ENCODE peak calls at places on chromosome 4, in ten cellular contexts. One of them, this sample, is unnamed.
A peak's percentile ranks its signal among the peaks of the same experiment; 100 is the strongest.

GRCh38 chr4:31548823-31549222 is 828.7 kb downstream of the PCDH7 start:
- DNase-seq in germinal center: no peak
- DNase-seq in SK-N-SH: no peak
- DNase-seq in tibial artery: peak; percentile 10
- DNase-seq in T-helper 2 cell: no peak
- DNase-seq in dorsolateral prefrontal cortex: no peak
- DNase-seq in LHCN-M2: no peak
- DNase-seq in fibroblast of pulmonary artery: no peak
- DNase-seq in GM23338: no peak
- DNase-seq in ecto neural progenitor cell: no peak
- DNase-seq in this sample: no peak

GRCh38 chr4:156029691-156030090 is 76.0 kb upstream of the CTSO start:
- DNase-seq in germinal center: no peak
- DNase-seq in SK-N-SH: no peak
- DNase-seq in tibial artery: no peak
- DNase-seq in T-helper 2 cell: no peak
- DNase-seq in dorsolateral prefrontal cortex: no peak
- DNase-seq in LHCN-M2: no peak
- DNase-seq in fibroblast of pulmonary artery: no peak
- DNase-seq in GM23338: no peak
- DNase-seq in ecto neural progenitor cell: no peak
- DNase-seq in this sample: no peak

GRCh38 chr4:9924750-9925149 is 96.5 kb downstream of the SLC2A9 start:
- DNase-seq in germinal center: no peak
- DNase-seq in SK-N-SH: no peak
- DNase-seq in tibial artery: no peak
- DNase-seq in T-helper 2 cell: no peak
- DNase-seq in dorsolateral prefrontal cortex: no peak
- DNase-seq in LHCN-M2: no peak
- DNase-seq in fibroblast of pulmonary artery: peak; percentile 13
- DNase-seq in GM23338: no peak
- DNase-seq in ecto neural progenitor cell: no peak
- DNase-seq in this sample: no peak

GRCh38 chr4:187893418-187893817 is 102.2 kb upstream of the ZFP42 start:
- DNase-seq in germinal center: no peak
- DNase-seq in SK-N-SH: no peak
- DNase-seq in tibial artery: no peak
- DNase-seq in T-helper 2 cell: no peak
- DNase-seq in dorsolateral prefrontal cortex: no peak
- DNase-seq in LHCN-M2: no peak
- DNase-seq in fibroblast of pulmonary artery: no peak
- DNase-seq in GM23338: no peak
- DNase-seq in ecto neural progenitor cell: no peak
- DNase-seq in this sample: no peak

GRCh38 chr4:26238782-26239647 is 81.8 kb upstream of the RBPJ start:
- DNase-seq in germinal center: no peak
- DNase-seq in SK-N-SH: no peak
- DNase-seq in tibial artery: no peak
- DNase-seq in T-helper 2 cell: no peak
- DNase-seq in dorsolateral prefrontal cortex: no peak
- DNase-seq in LHCN-M2: peak; percentile 90
- DNase-seq in fibroblast of pulmonary artery: peak; percentile 41
- DNase-seq in GM23338: peak; percentile 36
- DNase-seq in ecto neural progenitor cell: peak; percentile 70
- DNase-seq in this sample: no peak

GRCh38 chr4:1708581-1708980 is 3.5 kb downstream of the SLBP start:
- DNase-seq in germinal center: no peak
- DNase-seq in SK-N-SH: no peak
- DNase-seq in tibial artery: no peak
- DNase-seq in T-helper 2 cell: no peak
- DNase-seq in dorsolateral prefrontal cortex: no peak
- DNase-seq in LHCN-M2: no peak
- DNase-seq in fibroblast of pulmonary artery: no peak
- DNase-seq in GM23338: no peak
- DNase-seq in ecto neural progenitor cell: no peak
- DNase-seq in this sample: no peak

GRCh38 chr4:130336585-130337217 is 1240.7 kb downstream of the C4orf33 start:
- DNase-seq in germinal center: no peak
- DNase-seq in SK-N-SH: peak; percentile 15
- DNase-seq in tibial artery: no peak
- DNase-seq in T-helper 2 cell: no peak
- DNase-seq in dorsolateral prefrontal cortex: no peak
- DNase-seq in LHCN-M2: peak; percentile 31
- DNase-seq in fibroblast of pulmonary artery: peak; percentile 41
- DNase-seq in GM23338: peak; percentile 47
- DNase-seq in ecto neural progenitor cell: no peak
- DNase-seq in this sample: no peak

GRCh38 chr4:106583567-106583966 is 215.0 kb upstream of the GIMD1 start:
- DNase-seq in germinal center: no peak
- DNase-seq in SK-N-SH: no peak
- DNase-seq in tibial artery: no peak
- DNase-seq in T-helper 2 cell: no peak
- DNase-seq in dorsolateral prefrontal cortex: no peak
- DNase-seq in LHCN-M2: peak; percentile 95
- DNase-seq in fibroblast of pulmonary artery: peak; percentile 95
- DNase-seq in GM23338: peak; percentile 5
- DNase-seq in ecto neural progenitor cell: no peak
- DNase-seq in this sample: no peak

GRCh38 chr4:179114615-179115014 is 1672.4 kb upstream of the AGA start:
- DNase-seq in germinal center: no peak
- DNase-seq in SK-N-SH: no peak
- DNase-seq in tibial artery: no peak
- DNase-seq in T-helper 2 cell: no peak
- DNase-seq in dorsolateral prefrontal cortex: no peak
- DNase-seq in LHCN-M2: no peak
- DNase-seq in fibroblast of pulmonary artery: no peak
- DNase-seq in GM23338: no peak
- DNase-seq in ecto neural progenitor cell: no peak
- DNase-seq in this sample: no peak

GRCh38 chr4:149999485-150000074 is 78.7 kb upstream of the DCLK2 start:
- DNase-seq in germinal center: peak; percentile 10
- DNase-seq in SK-N-SH: peak; percentile 34
- DNase-seq in tibial artery: no peak
- DNase-seq in T-helper 2 cell: peak; percentile 58
- DNase-seq in dorsolateral prefrontal cortex: peak; percentile 5
- DNase-seq in LHCN-M2: peak; percentile 70
- DNase-seq in fibroblast of pulmonary artery: peak; percentile 84
- DNase-seq in GM23338: peak; percentile 54
- DNase-seq in ecto neural progenitor cell: no peak
- DNase-seq in this sample: no peak

GRCh38 chr4:52407545-52407944 is 251.6 kb downstream of the USP46 start:
- DNase-seq in germinal center: no peak
- DNase-seq in SK-N-SH: no peak
- DNase-seq in tibial artery: no peak
- DNase-seq in T-helper 2 cell: no peak
- DNase-seq in dorsolateral prefrontal cortex: no peak
- DNase-seq in LHCN-M2: no peak
- DNase-seq in fibroblast of pulmonary artery: no peak
- DNase-seq in GM23338: no peak
- DNase-seq in ecto neural progenitor cell: no peak
- DNase-seq in this sample: no peak

GRCh38 chr4:8188743-8189550 is 10.1 kb upstream of the SH3TC1 start:
- DNase-seq in germinal center: no peak
- DNase-seq in SK-N-SH: no peak
- DNase-seq in tibial artery: peak; percentile 45
- DNase-seq in T-helper 2 cell: no peak
- DNase-seq in dorsolateral prefrontal cortex: peak; percentile 63
- DNase-seq in LHCN-M2: no peak
- DNase-seq in fibroblast of pulmonary artery: peak; percentile 29
- DNase-seq in GM23338: no peak
- DNase-seq in ecto neural progenitor cell: no peak
- DNase-seq in this sample: no peak

GRCh38 chr4:143558286-143558685 is 44.8 kb downstream of the SMARCA5 start:
- DNase-seq in germinal center: no peak
- DNase-seq in SK-N-SH: no peak
- DNase-seq in tibial artery: no peak
- DNase-seq in T-helper 2 cell: no peak
- DNase-seq in dorsolateral prefrontal cortex: no peak
- DNase-seq in LHCN-M2: no peak
- DNase-seq in fibroblast of pulmonary artery: no peak
- DNase-seq in GM23338: no peak
- DNase-seq in ecto neural progenitor cell: no peak
- DNase-seq in this sample: no peak

GRCh38 chr4:75844151-75844662 is 58.0 kb downstream of the PPEF2 start:
- DNase-seq in germinal center: no peak
- DNase-seq in SK-N-SH: no peak
- DNase-seq in tibial artery: peak; percentile 29
- DNase-seq in T-helper 2 cell: no peak
- DNase-seq in dorsolateral prefrontal cortex: no peak
- DNase-seq in LHCN-M2: peak; percentile 88
- DNase-seq in fibroblast of pulmonary artery: peak; percentile 97
- DNase-seq in GM23338: no peak
- DNase-seq in ecto neural progenitor cell: no peak
- DNase-seq in this sample: no peak

GRCh38 chr4:105807496-105807895 is 87.8 kb upstream of the NPNT start:
- DNase-seq in germinal center: no peak
- DNase-seq in SK-N-SH: no peak
- DNase-seq in tibial artery: no peak
- DNase-seq in T-helper 2 cell: peak; percentile 80
- DNase-seq in dorsolateral prefrontal cortex: no peak
- DNase-seq in LHCN-M2: no peak
- DNase-seq in fibroblast of pulmonary artery: peak; percentile 36
- DNase-seq in GM23338: no peak
- DNase-seq in ecto neural progenitor cell: no peak
- DNase-seq in this sample: no peak

GRCh38 chr4:48341776-48342558 is 638 bp downstream of the SLAIN2 start:
- DNase-seq in germinal center: peak; percentile 51
- DNase-seq in SK-N-SH: peak; percentile 62
- DNase-seq in tibial artery: peak; percentile 25
- DNase-seq in T-helper 2 cell: peak; percentile 54
- DNase-seq in dorsolateral prefrontal cortex: peak; percentile 52
- DNase-seq in LHCN-M2: peak; percentile 29
- DNase-seq in fibroblast of pulmonary artery: peak; percentile 27
- DNase-seq in GM23338: peak; percentile 75
- DNase-seq in ecto neural progenitor cell: peak; percentile 82
- DNase-seq in this sample: no peak

GRCh38 chr4:40969499-40969898 is 219.7 kb downstream of the NSUN7 start:
- DNase-seq in germinal center: no peak
- DNase-seq in SK-N-SH: peak; percentile 60
- DNase-seq in tibial artery: no peak
- DNase-seq in T-helper 2 cell: no peak
- DNase-seq in dorsolateral prefrontal cortex: no peak
- DNase-seq in LHCN-M2: no peak
- DNase-seq in fibroblast of pulmonary artery: no peak
- DNase-seq in GM23338: no peak
- DNase-seq in ecto neural progenitor cell: no peak
- DNase-seq in this sample: no peak

GRCh38 chr4:183875251-183875825 is 29.8 kb upstream of the STOX2 start:
- DNase-seq in germinal center: no peak
- DNase-seq in SK-N-SH: no peak
- DNase-seq in tibial artery: no peak
- DNase-seq in T-helper 2 cell: no peak
- DNase-seq in dorsolateral prefrontal cortex: no peak
- DNase-seq in LHCN-M2: no peak
- DNase-seq in fibroblast of pulmonary artery: no peak
- DNase-seq in GM23338: no peak
- DNase-seq in ecto neural progenitor cell: no peak
- DNase-seq in this sample: no peak

GRCh38 chr4:76601791-76602190 is 166.8 kb downstream of the SHROOM3 start:
- DNase-seq in germinal center: no peak
- DNase-seq in SK-N-SH: no peak
- DNase-seq in tibial artery: no peak
- DNase-seq in T-helper 2 cell: no peak
- DNase-seq in dorsolateral prefrontal cortex: no peak
- DNase-seq in LHCN-M2: peak; percentile 73
- DNase-seq in fibroblast of pulmonary artery: peak; percentile 83
- DNase-seq in GM23338: no peak
- DNase-seq in ecto neural progenitor cell: no peak
- DNase-seq in this sample: no peak

GRCh38 chr4:5051692-5052423 is 578 bp downstream of the STK32B start:
- DNase-seq in germinal center: no peak
- DNase-seq in SK-N-SH: no peak
- DNase-seq in tibial artery: peak; percentile 37
- DNase-seq in T-helper 2 cell: no peak
- DNase-seq in dorsolateral prefrontal cortex: peak; percentile 20
- DNase-seq in LHCN-M2: no peak
- DNase-seq in fibroblast of pulmonary artery: no peak
- DNase-seq in GM23338: peak; percentile 70
- DNase-seq in ecto neural progenitor cell: peak; percentile 65
- DNase-seq in this sample: no peak

GRCh38 chr4:85607624-85608023 is 132.7 kb downstream of the ARHGAP24 start:
- DNase-seq in germinal center: peak; percentile 78
- DNase-seq in SK-N-SH: no peak
- DNase-seq in tibial artery: no peak
- DNase-seq in T-helper 2 cell: no peak
- DNase-seq in dorsolateral prefrontal cortex: no peak
- DNase-seq in LHCN-M2: no peak
- DNase-seq in fibroblast of pulmonary artery: no peak
- DNase-seq in GM23338: no peak
- DNase-seq in ecto neural progenitor cell: no peak
- DNase-seq in this sample: no peak

GRCh38 chr4:109739547-109739946 is 9.7 kb upstream of the PLA2G12A start:
- DNase-seq in germinal center: no peak
- DNase-seq in SK-N-SH: no peak
- DNase-seq in tibial artery: no peak
- DNase-seq in T-helper 2 cell: no peak
- DNase-seq in dorsolateral prefrontal cortex: no peak
- DNase-seq in LHCN-M2: no peak
- DNase-seq in fibroblast of pulmonary artery: peak; percentile 21
- DNase-seq in GM23338: no peak
- DNase-seq in ecto neural progenitor cell: no peak
- DNase-seq in this sample: no peak

GRCh38 chr4:53646792-53647191 is 55.5 kb upstream of the LNX1 start:
- DNase-seq in germinal center: no peak
- DNase-seq in SK-N-SH: no peak
- DNase-seq in tibial artery: no peak
- DNase-seq in T-helper 2 cell: no peak
- DNase-seq in dorsolateral prefrontal cortex: no peak
- DNase-seq in LHCN-M2: no peak
- DNase-seq in fibroblast of pulmonary artery: no peak
- DNase-seq in GM23338: no peak
- DNase-seq in ecto neural progenitor cell: no peak
- DNase-seq in this sample: no peak

GRCh38 chr4:64718091-64718490 is 308.8 kb upstream of the TECRL start:
- DNase-seq in germinal center: no peak
- DNase-seq in SK-N-SH: no peak
- DNase-seq in tibial artery: no peak
- DNase-seq in T-helper 2 cell: no peak
- DNase-seq in dorsolateral prefrontal cortex: no peak
- DNase-seq in LHCN-M2: peak; percentile 53
- DNase-seq in fibroblast of pulmonary artery: peak; percentile 0
- DNase-seq in GM23338: peak; percentile 45
- DNase-seq in ecto neural progenitor cell: no peak
- DNase-seq in this sample: no peak

GRCh38 chr4:158870282-158871049 is 101.6 kb downstream of the FNIP2 start:
- DNase-seq in germinal center: no peak
- DNase-seq in SK-N-SH: peak; percentile 77
- DNase-seq in tibial artery: no peak
- DNase-seq in T-helper 2 cell: no peak
- DNase-seq in dorsolateral prefrontal cortex: no peak
- DNase-seq in LHCN-M2: no peak
- DNase-seq in fibroblast of pulmonary artery: no peak
- DNase-seq in GM23338: peak; percentile 72
- DNase-seq in ecto neural progenitor cell: peak; percentile 66
- DNase-seq in this sample: no peak

GRCh38 chr4:55980725-55981124 is 32.0 kb downstream of the CEP135 start:
- DNase-seq in germinal center: no peak
- DNase-seq in SK-N-SH: no peak
- DNase-seq in tibial artery: no peak
- DNase-seq in T-helper 2 cell: no peak
- DNase-seq in dorsolateral prefrontal cortex: no peak
- DNase-seq in LHCN-M2: peak; percentile 17
- DNase-seq in fibroblast of pulmonary artery: no peak
- DNase-seq in GM23338: no peak
- DNase-seq in ecto neural progenitor cell: no peak
- DNase-seq in this sample: no peak

GRCh38 chr4:172997217-172997609 is 171.4 kb upstream of the GALNT7 start:
- DNase-seq in germinal center: no peak
- DNase-seq in SK-N-SH: no peak
- DNase-seq in tibial artery: no peak
- DNase-seq in T-helper 2 cell: no peak
- DNase-seq in dorsolateral prefrontal cortex: no peak
- DNase-seq in LHCN-M2: no peak
- DNase-seq in fibroblast of pulmonary artery: no peak
- DNase-seq in GM23338: no peak
- DNase-seq in ecto neural progenitor cell: no peak
- DNase-seq in this sample: no peak

GRCh38 chr4:151484396-151485102 is 75.6 kb downstream of the FHIP1A start:
- DNase-seq in germinal center: no peak
- DNase-seq in SK-N-SH: no peak
- DNase-seq in tibial artery: no peak
- DNase-seq in T-helper 2 cell: no peak
- DNase-seq in dorsolateral prefrontal cortex: no peak
- DNase-seq in LHCN-M2: peak; percentile 95
- DNase-seq in fibroblast of pulmonary artery: peak; percentile 69
- DNase-seq in GM23338: peak; percentile 96
- DNase-seq in ecto neural progenitor cell: no peak
- DNase-seq in this sample: no peak